ENCODE peak calls at places on chromosomes 5 and 9, in five cellular contexts. D is stimulated activated CD4-positive, alpha-beta T cell treated with anti-CD3 and anti-CD28 coated beads, Interleukin-4, amount 100 ng/mL, for 4 hours; Q is anterior cingulate cortex; J is T-helper 9 cell; W is heart right ventricle. L is an unnamed sample.

GRCh38 chr5:93581738-93582414 is 857 bp upstream of the NR2F1-AS1 start:
- DNase-seq in D (no peak), J (no peak), Q (no peak), W (no peak), L (no peak)

GRCh38 chr9:995192-995591 is 18.7 kb downstream of the DMRT3 start:
- DNase-seq in W (no peak), J (no peak), Q (no peak), D (no peak), L (no peak)

GRCh38 chr5:168706655-168707069 is 127.5 kb upstream of the PANK3 start:
- DNase-seq in J (no peak), W (no peak), Q (peak), D (no peak), L (peak)

GRCh38 chr9:86500667-86501435 is 146.6 kb upstream of the TUT7 start:
- DNase-seq in D (no peak), J (no peak), Q (no peak), W (no peak), L (no peak)

GRCh38 chr9:214488-215448 is at the start of gene DOCK8:
- DNase-seq in D (peak), Q (no peak), W (peak), J (peak), L (no peak)

GRCh38 chr5:135038202-135038828 is 4.3 kb upstream of the PITX1 start:
- DNase-seq in W (no peak), Q (no peak), J (no peak), D (no peak), L (no peak)

GRCh38 chr5:128284236-128284635 is 200.7 kb downstream of the SLC12A2 start:
- DNase-seq in D (no peak), Q (no peak), J (no peak), W (no peak), L (no peak)

GRCh38 chr9:2439957-2440356 is 181.6 kb upstream of the VLDLR start:
- DNase-seq in D (no peak), W (no peak), Q (no peak), J (no peak), L (no peak)

GRCh38 chr5:123092696-123093095 is 3.7 kb downstream of the PRDM6 start:
- DNase-seq in Q (no peak), W (no peak), D (no peak), J (no peak), L (no peak)

GRCh38 chr5:55027589-55027988 is 3.5 kb downstream of the GZMK start:
- DNase-seq in D (no peak), W (no peak), J (no peak), Q (no peak), L (no peak)

GRCh38 chr5:113343343-113343742 is 91.4 kb downstream of the TSSK1B start:
- DNase-seq in D (no peak), W (no peak), J (no peak), Q (no peak), L (no peak)

GRCh38 chr5:131524431-131524830 is 110.6 kb downstream of the RAPGEF6 start:
- DNase-seq in Q (no peak), J (no peak), D (no peak), W (no peak), L (no peak)

GRCh38 chr5:127046343-127047072 is 16.1 kb upstream of the MARCHF3 start:
- DNase-seq in W (no peak), D (no peak), J (no peak), Q (no peak), L (no peak)

GRCh38 chr5:147835386-147835798 is 3.9 kb upstream of the SPINK1 start:
- DNase-seq in W (no peak), D (no peak), J (no peak), Q (no peak), L (no peak)

GRCh38 chr9:17597977-17598376 is 19.1 kb downstream of the SH3GL2 start:
- DNase-seq in Q (no peak), J (no peak), W (no peak), D (no peak), L (no peak)

GRCh38 chr5:171619196-171619595 is 166.4 kb upstream of the SMIM23 start:
- DNase-seq in W (no peak), J (no peak), D (no peak), Q (no peak), L (no peak)

GRCh38 chr5:50966986-50967385 is 300.5 kb downstream of the PARP8 start:
- DNase-seq in W (no peak), D (no peak), Q (no peak), J (no peak), L (no peak)

GRCh38 chr9:85332487-85332886 is 409.3 kb downstream of the AGTPBP1 start:
- DNase-seq in D (no peak), W (no peak), J (no peak), Q (no peak), L (no peak)

GRCh38 chr5:137269297-137269696 is 229.8 kb downstream of the SPOCK1 start:
- DNase-seq in W (no peak), Q (no peak), J (no peak), D (no peak), L (no peak)

GRCh38 chr5:172178301-172179031 is 9.6 kb downstream of the STK10 start:
- DNase-seq in W (no peak), J (peak), Q (no peak), D (no peak), L (no peak)

GRCh38 chr9:32487981-32488380 is 38.0 kb downstream of the RIGI start:
- DNase-seq in D (no peak), J (no peak), W (no peak), Q (no peak), L (no peak)

GRCh38 chr5:107223066-107223465 is 447.7 kb downstream of the EFNA5 start:
- DNase-seq in J (no peak), Q (no peak), W (no peak), D (no peak), L (no peak)

GRCh38 chr5:179906795-179907569 is 715 bp downstream of the TBC1D9B start:
- DNase-seq in W (peak), Q (no peak), D (no peak), J (peak), L (peak)

GRCh38 chr5:132259061-132259851 is 1.8 kb downstream of the PDLIM4 start:
- DNase-seq in J (no peak), Q (no peak), W (peak), D (no peak), L (peak)

GRCh38 chr9:130199605-130200004 is 27.4 kb downstream of the NCS1 start:
- DNase-seq in D (no peak), J (no peak), W (no peak), Q (no peak), L (no peak)

GRCh38 chr9:32399110-32399815 is 14.8 kb downstream of the ACO1 start:
- DNase-seq in Q (no peak), W (no peak), D (no peak), J (no peak), L (no peak)

GRCh38 chr9:122821278-122821952 is 7.0 kb downstream of the PDCL start:
- DNase-seq in Q (no peak), D (no peak), W (no peak), J (no peak), L (no peak)

GRCh38 chr5:65932676-65933075 is 6.3 kb downstream of the ERBIN start:
- DNase-seq in J (no peak), W (no peak), D (no peak), Q (no peak), L (no peak)

GRCh38 chr5:38596997-38597396 is 40.6 kb upstream of the LIFR start:
- DNase-seq in Q (no peak), D (no peak), W (no peak), J (no peak), L (no peak)

GRCh38 chr9:134980516-134980915 is 62.8 kb upstream of the FCN1 start:
- DNase-seq in Q (no peak), J (no peak), W (no peak), D (no peak), L (no peak)

GRCh38 chr9:90961375-90961774 is 159.8 kb downstream of the SYK start:
- DNase-seq in Q (no peak), J (no peak), W (peak), D (no peak), L (no peak)

GRCh38 chr9:85290019-85290418 is 451.7 kb downstream of the AGTPBP1 start:
- DNase-seq in Q (no peak), J (no peak), D (no peak), W (no peak), L (no peak)

GRCh38 chr9:133825555-133826198 is 87.5 kb upstream of the SARDH start:
- DNase-seq in J (no peak), D (no peak), W (no peak), Q (no peak), L (no peak)

GRCh38 chr5:146130440-146131045 is 25.2 kb upstream of the PLAC8L1 start:
- DNase-seq in J (no peak), D (no peak), W (no peak), Q (no peak), L (no peak)

GRCh38 chr9:93061791-93062299 is 3.3 kb downstream of the SUSD3 start:
- DNase-seq in D (no peak), W (no peak), J (no peak), Q (no peak), L (no peak)

GRCh38 chr9:91207889-91208651 is 153.6 kb downstream of the AUH start:
- DNase-seq in W (no peak), D (no peak), J (no peak), Q (no peak), L (no peak)

GRCh38 chr5:15946026-15946425 is 233.6 kb downstream of the MARCHF11 start:
- DNase-seq in W (no peak), J (no peak), D (no peak), Q (no peak), L (no peak)

L was measured in occipital lobe.